ENCODE peak calls at places on chromosomes 12 and 14, in seven cellular contexts. U is nucleus accumbens, N is AG09309, D is ovary, M is small intestine, F is myocyte, W is mesothelial cell of epicardium. S is an unnamed sample.

GRCh38 chr12:128077211-128077916 is 189.6 kb upstream of the TMEM132C start:
- DNase-seq in U (no peak), W (no peak), F (no peak), N (no peak), M (no peak), D (no peak), S (no peak)

GRCh38 chr12:64666054-64666914 is 56.0 kb downstream of the RASSF3 start:
- DNase-seq in U (no peak), W (no peak), F (no peak), N (no peak), D (no peak), M (no peak), S (no peak)

GRCh38 chr12:116597886-116598285 is 38.7 kb downstream of the MAP1LC3B2 start:
- DNase-seq in N (no peak), M (no peak), W (no peak), F (no peak), D (no peak), U (no peak), S (no peak)

GRCh38 chr12:84627582-84627981 is 285.0 kb downstream of the SLC6A15 start:
- DNase-seq in N (no peak), D (no peak), U (no peak), W (no peak), M (no peak), F (no peak), S (no peak)

GRCh38 chr12:22856120-22856699 is 231.2 kb downstream of the ETNK1 start:
- DNase-seq in N (peak; percentile 13), M (peak; percentile 25), D (no peak), W (no peak), F (peak; percentile 45), U (no peak), S (no peak)

GRCh38 chr14:44448816-44449411 is 58.2 kb downstream of the FSCB start:
- DNase-seq in M (peak; percentile 81), W (no peak), F (no peak), U (no peak), N (no peak), D (no peak), S (no peak)

GRCh38 chr14:24194186-24194872 is 912 bp downstream of the TM9SF1 start:
- DNase-seq in M (no peak), U (no peak), F (no peak), N (no peak), D (no peak), W (no peak), S (no peak)

GRCh38 chr12:124588689-124589318 is 21.4 kb upstream of the NCOR2 start:
- DNase-seq in F (peak; percentile 88), W (no peak), U (no peak), D (no peak), N (no peak), M (no peak), S (peak; percentile 54)

GRCh38 chr12:95996034-95996658 is at the start of gene HAL:
- DNase-seq in U (no peak), N (no peak), W (no peak), F (no peak), M (peak; percentile 82), D (no peak), S (no peak)

GRCh38 chr12:2891240-2892053 is 756 bp downstream of the TULP3 start:
- DNase-seq in U (peak; percentile 71), D (peak; percentile 38), F (peak; percentile 72), M (peak; percentile 24), N (no peak), W (peak; percentile 71), S (no peak)

GRCh38 chr14:22472935-22473854 is 115.8 kb downstream of the DAD1 start:
- DNase-seq in M (peak; percentile 25), W (peak; percentile 58), F (peak; percentile 55), N (no peak), U (peak; percentile 23), D (no peak), S (no peak)

GRCh38 chr12:103269962-103270361 is 225.8 kb downstream of the C12orf42 start:
- DNase-seq in U (no peak), M (no peak), W (no peak), F (no peak), N (no peak), D (no peak), S (no peak)

GRCh38 chr12:23084236-23084995 is 459.4 kb downstream of the ETNK1 start:
- DNase-seq in D (no peak), N (no peak), U (no peak), F (peak; percentile 9), W (no peak), M (no peak), S (peak; percentile 2)

GRCh38 chr14:52348796-52349195 is 34.7 kb downstream of the PTGER2 start:
- DNase-seq in D (no peak), W (no peak), N (no peak), M (no peak), U (no peak), F (no peak), S (no peak)

GRCh38 chr12:111792155-111792876 is 25.6 kb downstream of the ALDH2 start:
- DNase-seq in W (no peak), F (no peak), D (peak; percentile 89), N (no peak), U (no peak), M (peak; percentile 74), S (no peak)

GRCh38 chr14:73264080-73264895 is 27.0 kb downstream of the PAPLN start:
- DNase-seq in M (no peak), N (no peak), U (no peak), F (no peak), D (no peak), W (no peak), S (no peak)

GRCh38 chr12:121520119-121520518 is 60.7 kb downstream of the KDM2B start:
- DNase-seq in D (no peak), N (no peak), M (no peak), W (no peak), F (no peak), U (no peak), S (no peak)

GRCh38 chr14:91352101-91352500 is 65.5 kb downstream of the CCDC88C start:
- DNase-seq in F (no peak), M (no peak), N (no peak), D (no peak), U (no peak), W (no peak), S (no peak)

GRCh38 chr14:54533100-54533499 is 23.4 kb downstream of the CGRRF1 start:
- DNase-seq in N (no peak), F (no peak), W (no peak), D (no peak), U (no peak), M (no peak), S (no peak)

GRCh38 chr12:17642340-17642650 is 447.7 kb downstream of the RERGL start:
- DNase-seq in F (no peak), W (no peak), D (no peak), N (no peak), M (no peak), U (no peak), S (no peak)

GRCh38 chr12:53145383-53145782 is 35.1 kb upstream of the ZNF740 start:
- DNase-seq in W (no peak), D (no peak), U (no peak), F (peak; percentile 20), M (peak; percentile 76), N (peak; percentile 27), S (no peak)

GRCh38 chr12:4401108-4401507 is 21.6 kb upstream of the FGF23 start:
- DNase-seq in W (no peak), M (no peak), N (no peak), F (no peak), U (no peak), D (no peak), S (no peak)

GRCh38 chr14:105945891-105946290 is 419.5 kb downstream of the TMEM121 start:
- DNase-seq in W (no peak), F (no peak), M (no peak), N (no peak), U (no peak), D (no peak), S (no peak)

GRCh38 chr14:94839346-94839745 is 69.4 kb upstream of the GSC start:
- DNase-seq in F (no peak), W (no peak), D (no peak), M (no peak), N (no peak), U (no peak), S (no peak)

GRCh38 chr12:68636268-68636667 is 25.6 kb downstream of the RAP1B start:
- DNase-seq in N (peak; percentile 21), M (no peak), D (no peak), F (peak; percentile 45), U (no peak), W (no peak), S (no peak)

S was measured in HFF-Myc.